ENCODE peak calls at places on chromosomes 3 and 15, in six cellular contexts. J is tibial nerve, S is endothelial cell of umbilical vein, Y is left lung, N is A549, H is breast epithelium. R is an unnamed sample.

GRCh38 chr3:113897373-113897777 is 50.4 kb upstream of the ZDHHC23 start:
- DNase-seq in S (no peak), Y (no peak), H (no peak), J (no peak), N (no peak), R (no peak)

GRCh38 chr3:156749244-156749643 is 74.9 kb downstream of the TIPARP start:
- DNase-seq in S (no peak), H (no peak), N (no peak), Y (no peak), J (no peak), R (no peak)

GRCh38 chr3:82130056-82130455 is 368.6 kb upstream of the GBE1 start:
- DNase-seq in N (no peak), J (no peak), Y (no peak), H (no peak), S (no peak), R (no peak)

GRCh38 chr15:52558196-52558595 is 10.6 kb downstream of the ARPP19 start:
- DNase-seq in H (no peak), J (no peak), S (peak; percentile 43), Y (no peak), N (peak; percentile 46), R (no peak)

GRCh38 chr3:193842029-193842782 is 249.2 kb downstream of the OPA1 start:
- DNase-seq in H (no peak), Y (peak; percentile 50), N (no peak), J (no peak), S (no peak), R (no peak)

GRCh38 chr15:50257924-50258323 is 7.6 kb downstream of the HDC start:
- DNase-seq in N (peak; percentile 60), S (no peak), H (no peak), Y (no peak), J (no peak), R (peak; percentile 36)

GRCh38 chr3:180265551-180265950 is 228.8 kb upstream of the PEX5L start:
- DNase-seq in S (no peak), N (no peak), Y (no peak), J (no peak), H (no peak), R (no peak)

GRCh38 chr3:23440416-23441294 is 237.5 kb downstream of the UBE2E2 start:
- DNase-seq in J (no peak), H (no peak), N (no peak), S (no peak), Y (no peak), R (no peak)

GRCh38 chr3:189267981-189268613 is 96.3 kb downstream of the TPRG1 start:
- DNase-seq in N (peak; percentile 77), J (no peak), H (no peak), S (no peak), Y (peak; percentile 37), R (peak; percentile 29)

GRCh38 chr15:84844964-84845363 is 27.8 kb downstream of the ALPK3 start:
- DNase-seq in H (no peak), S (no peak), J (no peak), Y (no peak), N (no peak), R (no peak)

GRCh38 chr15:89098281-89098680 is 10.0 kb downstream of the ABHD2 start:
- DNase-seq in J (no peak), N (peak; percentile 43), S (no peak), H (no peak), Y (no peak), R (no peak)

GRCh38 chr3:129911261-129911861 is 17.9 kb upstream of the TMCC1 start:
- DNase-seq in S (peak; percentile 90), Y (no peak), N (no peak), H (no peak), J (peak; percentile 10), R (no peak)

GRCh38 chr15:89121414-89121813 is 33.2 kb downstream of the ABHD2 start:
- DNase-seq in J (no peak), H (no peak), N (peak; percentile 77), S (no peak), Y (no peak), R (no peak)

GRCh38 chr3:42755681-42756578 is 17.1 kb downstream of the CCDC13 start:
- DNase-seq in S (peak; percentile 12), Y (peak; percentile 28), J (no peak), H (no peak), N (peak; percentile 28), R (peak; percentile 48)

GRCh38 chr3:4052691-4053090 is 250.5 kb upstream of the SETMAR start:
- DNase-seq in S (no peak), J (no peak), N (no peak), Y (no peak), H (no peak), R (no peak)

GRCh38 chr3:47964740-47965139 is 51.5 kb downstream of the MAP4 start:
- DNase-seq in N (no peak), J (no peak), Y (no peak), S (no peak), H (no peak), R (no peak)

GRCh38 chr15:52667597-52667996 is 11.6 kb downstream of the ATOSA start:
- DNase-seq in N (no peak), H (no peak), S (no peak), J (no peak), Y (no peak), R (peak; percentile 43)

GRCh38 chr15:64748251-64748650 is 27.1 kb downstream of the RBPMS2 start:
- DNase-seq in N (no peak), S (no peak), J (no peak), Y (no peak), H (no peak), R (no peak)

GRCh38 chr15:64749167-64749566 is 26.2 kb downstream of the RBPMS2 start:
- DNase-seq in N (no peak), Y (no peak), J (no peak), S (no peak), H (peak; percentile 54), R (peak; percentile 32)

GRCh38 chr15:64749999-64750657 is 25.3 kb downstream of the RBPMS2 start:
- DNase-seq in N (peak; percentile 63), S (no peak), Y (no peak), H (no peak), J (no peak), R (peak; percentile 50)

GRCh38 chr15:64753419-64754185 is 21.8 kb downstream of the RBPMS2 start:
- DNase-seq in J (no peak), S (no peak), N (no peak), Y (no peak), H (no peak), R (no peak)

DNA sequence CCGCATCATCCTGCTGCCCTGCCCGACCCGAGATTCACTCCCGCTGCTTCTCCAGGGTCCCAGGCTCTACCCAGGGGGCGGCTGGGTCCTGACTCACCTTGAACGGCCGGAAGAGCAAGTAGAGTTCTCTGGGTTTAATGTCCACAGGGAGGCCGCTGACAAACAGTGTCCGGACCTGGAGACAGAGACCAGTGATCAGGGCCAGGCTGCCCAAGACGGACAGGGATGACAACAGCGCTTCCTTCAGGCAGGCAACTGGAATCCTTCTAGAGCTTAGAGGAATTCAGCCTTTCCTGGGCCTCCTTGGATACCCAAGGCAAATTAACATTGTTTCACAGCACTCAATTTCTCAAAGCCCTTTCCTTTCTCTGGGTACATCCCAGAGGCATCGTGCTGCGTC is 23.9 kb downstream of the RBPMS2 start:
- DNase-seq in N (no peak), S (no peak), H (no peak), J (no peak), Y (no peak), R (no peak)
- TF ChIP-seq CTCF in N (no peak), S (no peak), H (no peak), J (no peak), Y (no peak), R (no peak)

DNA sequence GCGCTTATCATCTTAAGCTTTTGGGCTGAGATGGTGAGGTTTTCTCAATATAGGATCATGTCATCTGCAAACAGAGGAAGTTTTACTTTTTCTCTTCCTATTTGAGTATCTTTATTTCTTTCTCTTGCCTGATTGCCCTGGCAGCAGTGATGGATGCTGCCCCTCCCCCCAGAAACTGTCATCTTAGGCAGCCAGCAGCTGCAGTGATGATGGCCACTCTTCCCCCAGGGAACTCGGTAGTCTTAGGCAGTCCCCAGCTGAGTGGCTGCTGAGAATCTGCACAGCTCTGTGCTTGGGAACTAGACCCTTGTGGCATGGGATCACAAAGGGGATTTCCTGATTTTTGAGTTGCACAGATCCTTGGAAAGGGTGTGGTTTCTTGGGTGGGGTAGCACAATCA is 791.1 kb upstream of the ALCAM start:
- DNase-seq in H (no peak), Y (no peak), N (no peak), S (no peak), J (no peak), R (no peak)
- H3K4me1 ChIP-seq in H (no peaks in the 10 kb centered on the region), Y (no peaks in the 10 kb centered on the region), N (no peaks in the 10 kb centered on the region), S (no peaks in the 10 kb centered on the region), J (no peaks in the 10 kb centered on the region), R (no peaks in the 10 kb centered on the region)

GRCh38 chr15:63044077-63044644 is 1.6 kb downstream of the TPM1 start:
- DNase-seq in H (no peak), N (no peak), J (no peak), S (no peak), Y (no peak), R (no peak)
- H3K27ac ChIP-seq in H (peak overlapping the region; percentile 93), N (peak overlapping the region; percentile 94), J (peak overlapping the region; percentile 85), S (peak overlapping the region; percentile 87), Y (no peak overlapping the region), R (peak overlapping the region; percentile 100)

GRCh38 chr3:187295635-187296034 is 4.1 kb upstream of the MASP1 start:
- DNase-seq in S (no peak), J (no peak), N (peak; percentile 14), Y (no peak), H (no peak), R (no peak)
- TF ChIP-seq CTCF in S (no peak), J (no peak), N (no peak), Y (no peak), H (no peak), R (peak; percentile 6)

GRCh38 chr3:27085849-27086248 is 283.3 kb downstream of the NEK10 start:
- DNase-seq in S (no peak), N (no peak), H (no peak), J (no peak), Y (no peak), R (no peak)
- H3K4me1 ChIP-seq in S (no peaks in the 10 kb centered on the region), N (no peaks in the 10 kb centered on the region), H (no peaks in the 10 kb centered on the region), J (peaks cover 3% of the 10 kb centered on the region), Y (no peaks in the 10 kb centered on the region), R (no peaks in the 10 kb centered on the region)

DNA sequence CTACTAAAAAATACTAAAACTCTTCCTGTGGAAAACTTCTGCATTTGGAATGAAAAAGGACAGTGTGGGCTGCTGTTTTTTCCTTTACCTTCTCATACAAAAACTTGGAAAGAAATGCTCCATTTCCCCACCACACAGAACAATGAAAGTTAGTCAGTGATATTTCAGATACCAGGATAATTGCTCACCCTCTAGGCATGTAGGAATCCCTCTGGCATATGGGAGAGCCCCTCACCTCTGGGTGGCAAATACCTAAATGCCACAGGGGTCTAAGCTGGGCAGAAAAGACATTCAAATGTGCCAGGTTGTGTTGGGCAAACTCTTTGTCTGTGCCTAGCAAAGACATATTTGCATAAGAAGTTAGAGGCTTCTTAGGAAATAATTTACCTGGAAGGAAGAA is 560.3 kb upstream of the NR2F2 start:
- DNase-seq in Y (no peak), S (peak; percentile 76), N (no peak), J (no peak), H (no peak), R (no peak)
- H3K27ac ChIP-seq in Y (no peak overlapping the region), S (peak overlapping the region; percentile 63), N (no peak overlapping the region), J (no peak overlapping the region), H (no peak overlapping the region), R (no peak overlapping the region)